ENCODE peak calls at places on chromosomes 4 and X, in seven cellular contexts. S is fibroblast of pulmonary artery, X is choroid plexus epithelial cell, B is left ventricle myocardium inferior, F is dorsolateral prefrontal cortex, T is HFF-Myc, O is glutamatergic neuron. Z is an unnamed sample.

GRCh38 chr4:7435411-7436095 is 823 bp upstream of the PSAPL1 start:
- DNase-seq in S (peak), O (no peak), F (no peak), X (peak), B (no peak), T (no peak), Z (no peak)

GRCh38 chrX:154734101-154734781 is 16.6 kb downstream of the GAB3 start:
- DNase-seq in O (no peak), T (no peak), F (no peak), X (peak), S (peak), B (no peak), Z (no peak)

GRCh38 chr4:177532363-177532762 is 90.1 kb upstream of the AGA start:
- DNase-seq in B (no peak), F (no peak), T (no peak), S (no peak), O (no peak), X (no peak), Z (no peak)

GRCh38 chr4:148632476-148632875 is 190.3 kb upstream of the NR3C2 start:
- DNase-seq in F (no peak), T (no peak), S (no peak), X (no peak), O (no peak), B (no peak), Z (no peak)

GRCh38 chr4:147791870-147792269 is 60.0 kb downstream of the ARHGAP10 start:
- DNase-seq in B (no peak), X (peak), O (no peak), F (no peak), S (no peak), T (no peak), Z (no peak)

GRCh38 chr4:77308843-77309242 is 151.8 kb downstream of the CCNG2 start:
- DNase-seq in F (no peak), O (no peak), T (no peak), B (no peak), X (peak), S (peak), Z (no peak)

GRCh38 chr4:127509155-127509554 is 123.6 kb upstream of the INTU start:
- DNase-seq in S (peak), B (no peak), X (peak), T (no peak), O (no peak), F (no peak), Z (no peak)

GRCh38 chrX:106874075-106874474 is 29.1 kb downstream of the RIPPLY1 start:
- DNase-seq in S (peak), F (no peak), O (no peak), X (peak), T (peak), B (no peak), Z (no peak)

GRCh38 chr4:40486534-40486933 is 143.1 kb downstream of the RBM47 start:
- DNase-seq in S (peak), B (no peak), T (peak), X (peak), F (no peak), O (no peak), Z (no peak)

GRCh38 chr4:80989921-80990544 is 40.5 kb upstream of the BMP3 start:
- DNase-seq in B (no peak), O (no peak), X (peak), F (no peak), S (peak), T (peak), Z (no peak)

GRCh38 chr4:54050214-54050904 is 14.0 kb downstream of the CHIC2 start:
- DNase-seq in X (peak), T (no peak), F (no peak), B (no peak), O (no peak), S (peak), Z (no peak)

DNA sequence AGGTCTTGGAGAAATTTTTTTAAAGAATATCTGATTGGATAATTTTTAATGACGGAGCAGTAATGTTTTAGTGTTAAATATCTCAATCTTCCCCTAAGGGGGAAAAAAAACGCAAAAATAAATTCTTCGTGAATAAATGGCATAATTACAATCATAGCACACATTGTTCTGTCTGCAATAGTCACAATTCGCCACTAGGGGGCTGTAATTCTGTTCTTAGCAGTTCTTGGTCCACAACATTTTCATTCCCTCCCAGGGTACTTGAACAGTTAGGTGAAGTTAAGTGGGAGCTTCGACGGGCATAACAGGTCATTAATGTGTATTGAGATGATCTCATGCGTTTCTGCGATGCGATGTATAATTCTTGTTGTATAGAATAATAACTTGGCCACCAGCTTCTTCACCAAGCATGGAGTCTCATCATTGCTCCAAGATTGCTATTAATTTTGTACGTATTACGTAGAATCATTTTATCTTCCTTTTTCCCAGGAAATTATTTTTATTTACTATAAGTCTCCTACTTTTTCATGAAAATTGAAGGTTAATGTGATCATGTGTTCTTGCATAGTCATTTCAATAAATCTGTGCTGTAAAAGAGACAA is 27.2 kb downstream of the HTR2C start:
- DNase-seq in T (peak), X (peak), F (no peak), B (no peak), O (no peak), S (peak), Z (peak)
- TF ChIP-seq CTCF in T (peak), X (peak), F (peak), B (peak), O (peak), S (peak), Z (peak)

DNA sequence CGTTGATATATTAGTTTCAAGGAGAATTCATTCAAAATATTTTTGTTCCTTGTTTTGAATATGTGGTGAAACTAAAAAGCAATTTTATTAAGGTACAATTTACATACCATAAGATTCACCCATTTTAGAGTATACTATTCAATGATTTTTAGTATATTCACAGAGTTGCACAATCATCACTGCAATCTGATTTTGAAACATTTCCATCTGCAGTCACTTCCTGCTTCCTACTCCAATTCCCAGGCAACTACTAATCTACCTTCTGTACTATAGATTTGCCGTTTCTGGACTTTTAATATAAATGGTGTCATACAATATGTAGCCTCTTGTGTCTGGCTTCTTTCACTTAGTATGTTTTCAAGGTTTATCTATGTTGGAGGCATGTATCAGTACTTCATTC is 71.3 kb downstream of the SLC9A7 start:
- DNase-seq in B (no peak), T (no peak), S (peak), O (no peak), F (no peak), X (peak), Z (no peak)
- TF ChIP-seq CTCF in B (no peak), T (no peak), S (no peak), O (no peak), F (no peak), X (no peak), Z (no peak)

GRCh38 chr4:21811576-21811975 is 137.0 kb downstream of the KCNIP4 start:
- DNase-seq in O (no peak), X (peak), S (peak), T (no peak), F (no peak), B (no peak), Z (no peak)

GRCh38 chr4:21819086-21819485 is 129.5 kb downstream of the KCNIP4 start:
- DNase-seq in X (peak), O (no peak), B (peak), F (peak), S (peak), T (no peak), Z (no peak)

DNA sequence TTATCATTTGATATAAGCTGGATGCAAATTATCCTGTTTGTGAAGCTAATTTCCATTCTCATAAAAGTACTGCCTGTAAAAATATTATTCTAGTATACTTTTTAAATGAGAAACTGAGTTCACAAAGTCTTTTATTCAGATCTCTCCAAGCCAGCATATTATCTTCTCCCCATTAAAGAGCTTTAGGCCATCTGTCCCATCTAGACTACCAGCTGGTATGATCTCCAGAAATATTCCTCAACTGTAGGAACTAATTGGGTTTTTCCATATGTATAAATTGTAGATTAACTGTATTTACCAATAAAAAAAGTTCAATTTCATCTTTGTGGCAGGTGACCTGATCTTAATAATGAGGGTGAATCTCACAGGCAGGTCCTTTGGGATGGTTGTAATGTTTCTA is 132.9 kb downstream of the KCNIP4 start:
- DNase-seq in T (no peak), O (no peak), S (no peak), B (no peak), F (no peak), X (no peak), Z (no peak)
- TF ChIP-seq CTCF in T (no peak), O (no peak), S (no peak), B (no peak), F (no peak), X (no peak), Z (no peak)

GRCh38 chr4:87274327-87274726 is 48.4 kb downstream of the HSD17B13 start:
- DNase-seq in B (no peak), T (no peak), X (no peak), O (no peak), S (no peak), F (no peak), Z (no peak)

GRCh38 chr4:87268401-87268800 is 48.0 kb upstream of the KLHL8 start:
- DNase-seq in B (no peak), X (no peak), F (no peak), O (no peak), S (no peak), T (no peak), Z (no peak)

GRCh38 chr4:87266986-87267385 is 46.6 kb upstream of the KLHL8 start:
- DNase-seq in X (no peak), F (no peak), S (no peak), T (no peak), O (no peak), B (no peak), Z (no peak)

GRCh38 chr4:87270825-87271224 is 50.4 kb upstream of the KLHL8 start:
- DNase-seq in O (peak), X (no peak), T (no peak), F (no peak), B (no peak), S (no peak), Z (no peak)

GRCh38 chr4:87270144-87270543 is 49.7 kb upstream of the KLHL8 start:
- DNase-seq in F (no peak), X (peak), O (no peak), B (no peak), T (peak), S (peak), Z (no peak)
- TF ChIP-seq CTCF in F (peak), X (peak), O (no peak), B (peak), T (peak), S (peak), Z (peak)

GRCh38 chr4:113292371-113293042 is 243.1 kb downstream of the ANK2 start:
- DNase-seq in X (peak), B (peak), F (peak), T (no peak), O (peak), S (peak), Z (no peak)

GRCh38 chr4:113294910-113295309 is 245.5 kb downstream of the ANK2 start:
- DNase-seq in S (peak), X (peak), B (no peak), F (no peak), T (no peak), O (no peak), Z (no peak)

GRCh38 chr4:113290666-113291065 is 241.2 kb downstream of the ANK2 start:
- DNase-seq in F (no peak), T (no peak), B (no peak), S (no peak), X (no peak), O (no peak), Z (no peak)

GRCh38 chr4:113293043-113293560 is 243.6 kb downstream of the ANK2 start:
- DNase-seq in T (no peak), O (no peak), S (peak), B (no peak), X (peak), F (no peak), Z (no peak)

DNA sequence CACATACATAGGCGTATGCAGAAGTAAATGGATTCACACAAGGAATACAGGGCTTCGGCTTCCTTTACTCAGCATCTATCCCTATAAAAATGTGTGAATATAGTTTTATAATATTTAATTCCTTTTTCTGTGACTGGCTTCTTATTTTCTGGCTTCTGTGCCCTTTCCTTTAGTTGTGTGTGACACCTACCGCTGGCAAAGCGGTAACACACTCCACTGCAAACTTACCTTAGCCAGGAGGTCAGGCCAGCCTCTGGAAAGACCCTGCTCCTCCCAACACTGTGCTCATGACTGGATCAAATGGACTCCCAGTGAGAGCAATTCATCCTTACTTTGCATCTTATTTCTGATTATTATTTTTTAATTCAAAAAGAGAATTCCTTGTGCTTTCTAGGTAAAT is 244.2 kb downstream of the ANK2 start:
- DNase-seq in O (no peak), S (peak), T (no peak), F (no peak), X (no peak), B (no peak), Z (no peak)
- TF ChIP-seq CTCF in O (no peak), S (peak), T (no peak), F (no peak), X (peak), B (no peak), Z (no peak)

GRCh38 chr4:167114416-167114971 is 119.8 kb downstream of the SPOCK3 start:
- DNase-seq in F (no peak), S (no peak), T (no peak), O (no peak), B (no peak), X (no peak), Z (no peak)

GRCh38 chr4:167119392-167119791 is 114.9 kb downstream of the SPOCK3 start:
- DNase-seq in F (no peak), S (no peak), B (no peak), T (no peak), X (no peak), O (no peak), Z (no peak)

GRCh38 chr4:167111622-167112021 is 122.7 kb downstream of the SPOCK3 start:
- DNase-seq in F (no peak), X (no peak), B (no peak), S (no peak), O (no peak), T (no peak), Z (no peak)

GRCh38 chr4:167117273-167117672 is 117.0 kb downstream of the SPOCK3 start:
- DNase-seq in F (no peak), T (no peak), O (no peak), B (no peak), X (no peak), S (no peak), Z (no peak)
- TF ChIP-seq CTCF in F (no peak), T (no peak), O (no peak), B (no peak), X (no peak), S (no peak), Z (no peak)

GRCh38 chrX:100413231-100413630 is 3.2 kb upstream of the PCDH19 start:
- DNase-seq in S (peak), O (peak), B (no peak), T (peak), F (no peak), X (peak), Z (no peak)
- TF ChIP-seq CTCF in S (peak), O (peak), B (peak), T (peak), F (peak), X (peak), Z (peak)

GRCh38 chrX:47723083-47723482 is 64.1 kb upstream of the UXT start:
- DNase-seq in T (no peak), S (no peak), B (no peak), X (no peak), O (no peak), F (no peak), Z (no peak)

GRCh38 chrX:47722260-47722659 is 63.3 kb upstream of the UXT start:
- DNase-seq in S (no peak), B (no peak), T (no peak), X (no peak), O (no peak), F (no peak), Z (no peak)

GRCh38 chrX:47723689-47724088 is 64.7 kb upstream of the UXT start:
- DNase-seq in F (no peak), X (no peak), B (no peak), S (no peak), T (no peak), O (no peak), Z (no peak)
- TF ChIP-seq CTCF in F (no peak), X (peak), B (no peak), S (no peak), T (no peak), O (no peak), Z (no peak)